ENCODE peak calls at places on chromosomes 16 and 17, in six cellular contexts. One of them, this sample, is unnamed.

GRCh38 chr17:12789075-12789975 is at the start of gene ARHGAP44:
- DNase-seq in cardiac fibroblast: peak
- DNase-seq in KG1: peak
- DNase-seq in activated naive CD4-positive, alpha-beta T cell treated with anti-CD3 and anti-CD28 coated beads, Interleukin-2, amount 10 ng/mL, durations not matched to agents 7 days and 5 days: peak
- DNase-seq in stimulated activated CD8-positive, alpha-beta memory T cell treated with anti-CD3 and anti-CD28 coated beads, Interleukin-15, amount 100 ng/mL, for 24 hours: no peak
- DNase-seq in effector CD4-positive, alpha-beta T cell: no peak
- DNase-seq in this sample: no peak

GRCh38 chr17:18225562-18226283 is at the start of gene LLGL1:
- DNase-seq in cardiac fibroblast: peak
- DNase-seq in KG1: no peak
- DNase-seq in stimulated activated CD8-positive, alpha-beta memory T cell treated with anti-CD3 and anti-CD28 coated beads, Interleukin-15, amount 100 ng/mL, for 24 hours: no peak
- DNase-seq in activated naive CD4-positive, alpha-beta T cell treated with anti-CD3 and anti-CD28 coated beads, Interleukin-2, amount 10 ng/mL, durations not matched to agents 7 days and 5 days: no peak
- DNase-seq in effector CD4-positive, alpha-beta T cell: no peak
- DNase-seq in this sample: peak

GRCh38 chr17:28381141-28381825 is 9.8 kb downstream of the SARM1 start:
- DNase-seq in effector CD4-positive, alpha-beta T cell: no peak
- DNase-seq in activated naive CD4-positive, alpha-beta T cell treated with anti-CD3 and anti-CD28 coated beads, Interleukin-2, amount 10 ng/mL, durations not matched to agents 7 days and 5 days: peak
- DNase-seq in stimulated activated CD8-positive, alpha-beta memory T cell treated with anti-CD3 and anti-CD28 coated beads, Interleukin-15, amount 100 ng/mL, for 24 hours: no peak
- DNase-seq in KG1: no peak
- DNase-seq in cardiac fibroblast: no peak
- DNase-seq in this sample: no peak

GRCh38 chr17:38710603-38710962 is 5.5 kb downstream of the MLLT6 start:
- DNase-seq in activated naive CD4-positive, alpha-beta T cell treated with anti-CD3 and anti-CD28 coated beads, Interleukin-2, amount 10 ng/mL, durations not matched to agents 7 days and 5 days: no peak
- DNase-seq in stimulated activated CD8-positive, alpha-beta memory T cell treated with anti-CD3 and anti-CD28 coated beads, Interleukin-15, amount 100 ng/mL, for 24 hours: no peak
- DNase-seq in KG1: no peak
- DNase-seq in effector CD4-positive, alpha-beta T cell: no peak
- DNase-seq in cardiac fibroblast: no peak
- DNase-seq in this sample: no peak

GRCh38 chr17:78414178-78415162 is 36.0 kb downstream of the PGS1 start:
- DNase-seq in cardiac fibroblast: no peak
- DNase-seq in effector CD4-positive, alpha-beta T cell: peak
- DNase-seq in KG1: no peak
- DNase-seq in activated naive CD4-positive, alpha-beta T cell treated with anti-CD3 and anti-CD28 coated beads, Interleukin-2, amount 10 ng/mL, durations not matched to agents 7 days and 5 days: peak
- DNase-seq in stimulated activated CD8-positive, alpha-beta memory T cell treated with anti-CD3 and anti-CD28 coated beads, Interleukin-15, amount 100 ng/mL, for 24 hours: no peak
- DNase-seq in this sample: peak

GRCh38 chr17:61619493-61619892 is 28.5 kb upstream of the NACA2 start:
- DNase-seq in activated naive CD4-positive, alpha-beta T cell treated with anti-CD3 and anti-CD28 coated beads, Interleukin-2, amount 10 ng/mL, durations not matched to agents 7 days and 5 days: no peak
- DNase-seq in cardiac fibroblast: no peak
- DNase-seq in effector CD4-positive, alpha-beta T cell: no peak
- DNase-seq in KG1: no peak
- DNase-seq in stimulated activated CD8-positive, alpha-beta memory T cell treated with anti-CD3 and anti-CD28 coated beads, Interleukin-15, amount 100 ng/mL, for 24 hours: no peak
- DNase-seq in this sample: no peak

GRCh38 chr17:43316522-43317142 is 82.2 kb upstream of the ARL4D start:
- DNase-seq in KG1: no peak
- DNase-seq in cardiac fibroblast: no peak
- DNase-seq in stimulated activated CD8-positive, alpha-beta memory T cell treated with anti-CD3 and anti-CD28 coated beads, Interleukin-15, amount 100 ng/mL, for 24 hours: no peak
- DNase-seq in activated naive CD4-positive, alpha-beta T cell treated with anti-CD3 and anti-CD28 coated beads, Interleukin-2, amount 10 ng/mL, durations not matched to agents 7 days and 5 days: peak
- DNase-seq in effector CD4-positive, alpha-beta T cell: no peak
- DNase-seq in this sample: peak

GRCh38 chr16:4244254-4244812 is 2.5 kb upstream of the SRL start:
- DNase-seq in effector CD4-positive, alpha-beta T cell: no peak
- DNase-seq in KG1: no peak
- DNase-seq in activated naive CD4-positive, alpha-beta T cell treated with anti-CD3 and anti-CD28 coated beads, Interleukin-2, amount 10 ng/mL, durations not matched to agents 7 days and 5 days: no peak
- DNase-seq in stimulated activated CD8-positive, alpha-beta memory T cell treated with anti-CD3 and anti-CD28 coated beads, Interleukin-15, amount 100 ng/mL, for 24 hours: no peak
- DNase-seq in cardiac fibroblast: peak
- DNase-seq in this sample: no peak

GRCh38 chr17:8362651-8363332 is 13.7 kb downstream of the KRABD2 start:
- DNase-seq in stimulated activated CD8-positive, alpha-beta memory T cell treated with anti-CD3 and anti-CD28 coated beads, Interleukin-15, amount 100 ng/mL, for 24 hours: no peak
- DNase-seq in effector CD4-positive, alpha-beta T cell: no peak
- DNase-seq in KG1: no peak
- DNase-seq in cardiac fibroblast: no peak
- DNase-seq in activated naive CD4-positive, alpha-beta T cell treated with anti-CD3 and anti-CD28 coated beads, Interleukin-2, amount 10 ng/mL, durations not matched to agents 7 days and 5 days: no peak
- DNase-seq in this sample: no peak

GRCh38 chr17:2020721-2021120 is 4.4 kb downstream of the RTN4RL1 start:
- DNase-seq in activated naive CD4-positive, alpha-beta T cell treated with anti-CD3 and anti-CD28 coated beads, Interleukin-2, amount 10 ng/mL, durations not matched to agents 7 days and 5 days: no peak
- DNase-seq in KG1: no peak
- DNase-seq in cardiac fibroblast: no peak
- DNase-seq in stimulated activated CD8-positive, alpha-beta memory T cell treated with anti-CD3 and anti-CD28 coated beads, Interleukin-15, amount 100 ng/mL, for 24 hours: no peak
- DNase-seq in effector CD4-positive, alpha-beta T cell: no peak
- DNase-seq in this sample: no peak

GRCh38 chr17:79612468-79613194 is 1.8 kb upstream of the RBFOX3 start:
- DNase-seq in KG1: no peak
- DNase-seq in stimulated activated CD8-positive, alpha-beta memory T cell treated with anti-CD3 and anti-CD28 coated beads, Interleukin-15, amount 100 ng/mL, for 24 hours: peak
- DNase-seq in cardiac fibroblast: peak
- DNase-seq in activated naive CD4-positive, alpha-beta T cell treated with anti-CD3 and anti-CD28 coated beads, Interleukin-2, amount 10 ng/mL, durations not matched to agents 7 days and 5 days: peak
- DNase-seq in effector CD4-positive, alpha-beta T cell: peak
- DNase-seq in this sample: no peak

GRCh38 chr16:87930456-87930855 is 5.9 kb downstream of the CA5A start:
- DNase-seq in activated naive CD4-positive, alpha-beta T cell treated with anti-CD3 and anti-CD28 coated beads, Interleukin-2, amount 10 ng/mL, durations not matched to agents 7 days and 5 days: no peak
- DNase-seq in stimulated activated CD8-positive, alpha-beta memory T cell treated with anti-CD3 and anti-CD28 coated beads, Interleukin-15, amount 100 ng/mL, for 24 hours: no peak
- DNase-seq in KG1: no peak
- DNase-seq in cardiac fibroblast: peak
- DNase-seq in effector CD4-positive, alpha-beta T cell: no peak
- DNase-seq in this sample: no peak

GRCh38 chr17:18182190-18182977 is 1.2 kb upstream of the ALKBH5 start:
- DNase-seq in KG1: no peak
- DNase-seq in stimulated activated CD8-positive, alpha-beta memory T cell treated with anti-CD3 and anti-CD28 coated beads, Interleukin-15, amount 100 ng/mL, for 24 hours: no peak
- DNase-seq in cardiac fibroblast: peak
- DNase-seq in activated naive CD4-positive, alpha-beta T cell treated with anti-CD3 and anti-CD28 coated beads, Interleukin-2, amount 10 ng/mL, durations not matched to agents 7 days and 5 days: peak
- DNase-seq in effector CD4-positive, alpha-beta T cell: peak
- DNase-seq in this sample: no peak

GRCh38 chr16:1884155-1884760 is 12.3 kb upstream of the MEIOB start:
- DNase-seq in effector CD4-positive, alpha-beta T cell: no peak
- DNase-seq in stimulated activated CD8-positive, alpha-beta memory T cell treated with anti-CD3 and anti-CD28 coated beads, Interleukin-15, amount 100 ng/mL, for 24 hours: no peak
- DNase-seq in KG1: no peak
- DNase-seq in cardiac fibroblast: peak
- DNase-seq in activated naive CD4-positive, alpha-beta T cell treated with anti-CD3 and anti-CD28 coated beads, Interleukin-2, amount 10 ng/mL, durations not matched to agents 7 days and 5 days: peak
- DNase-seq in this sample: no peak

GRCh38 chr16:21194771-21195301 is 16.5 kb downstream of the ZP2 start:
- DNase-seq in stimulated activated CD8-positive, alpha-beta memory T cell treated with anti-CD3 and anti-CD28 coated beads, Interleukin-15, amount 100 ng/mL, for 24 hours: no peak
- DNase-seq in activated naive CD4-positive, alpha-beta T cell treated with anti-CD3 and anti-CD28 coated beads, Interleukin-2, amount 10 ng/mL, durations not matched to agents 7 days and 5 days: no peak
- DNase-seq in KG1: no peak
- DNase-seq in cardiac fibroblast: peak
- DNase-seq in effector CD4-positive, alpha-beta T cell: no peak
- DNase-seq in this sample: no peak

GRCh38 chr16:117381-118365 is 20.8 kb downstream of the NPRL3 start:
- DNase-seq in stimulated activated CD8-positive, alpha-beta memory T cell treated with anti-CD3 and anti-CD28 coated beads, Interleukin-15, amount 100 ng/mL, for 24 hours: peak
- DNase-seq in effector CD4-positive, alpha-beta T cell: peak
- DNase-seq in cardiac fibroblast: peak
- DNase-seq in activated naive CD4-positive, alpha-beta T cell treated with anti-CD3 and anti-CD28 coated beads, Interleukin-2, amount 10 ng/mL, durations not matched to agents 7 days and 5 days: peak
- DNase-seq in KG1: peak
- DNase-seq in this sample: peak

GRCh38 chr17:31745964-31746650 is 112.9 kb downstream of the COPRS start:
- DNase-seq in effector CD4-positive, alpha-beta T cell: no peak
- DNase-seq in KG1: no peak
- DNase-seq in cardiac fibroblast: no peak
- DNase-seq in stimulated activated CD8-positive, alpha-beta memory T cell treated with anti-CD3 and anti-CD28 coated beads, Interleukin-15, amount 100 ng/mL, for 24 hours: no peak
- DNase-seq in activated naive CD4-positive, alpha-beta T cell treated with anti-CD3 and anti-CD28 coated beads, Interleukin-2, amount 10 ng/mL, durations not matched to agents 7 days and 5 days: no peak
- DNase-seq in this sample: no peak

GRCh38 chr16:19289805-19290490 is 4.4 kb downstream of the CLEC19A start:
- DNase-seq in stimulated activated CD8-positive, alpha-beta memory T cell treated with anti-CD3 and anti-CD28 coated beads, Interleukin-15, amount 100 ng/mL, for 24 hours: no peak
- DNase-seq in cardiac fibroblast: no peak
- DNase-seq in activated naive CD4-positive, alpha-beta T cell treated with anti-CD3 and anti-CD28 coated beads, Interleukin-2, amount 10 ng/mL, durations not matched to agents 7 days and 5 days: no peak
- DNase-seq in KG1: no peak
- DNase-seq in effector CD4-positive, alpha-beta T cell: no peak
- DNase-seq in this sample: no peak

GRCh38 chr16:79182618-79183017 is 417.9 kb downstream of the MAF start:
- DNase-seq in stimulated activated CD8-positive, alpha-beta memory T cell treated with anti-CD3 and anti-CD28 coated beads, Interleukin-15, amount 100 ng/mL, for 24 hours: no peak
- DNase-seq in effector CD4-positive, alpha-beta T cell: no peak
- DNase-seq in KG1: no peak
- DNase-seq in cardiac fibroblast: peak
- DNase-seq in activated naive CD4-positive, alpha-beta T cell treated with anti-CD3 and anti-CD28 coated beads, Interleukin-2, amount 10 ng/mL, durations not matched to agents 7 days and 5 days: no peak
- DNase-seq in this sample: no peak

GRCh38 chr17:49952209-49952911 is 16.6 kb upstream of the DLX4 start:
- DNase-seq in stimulated activated CD8-positive, alpha-beta memory T cell treated with anti-CD3 and anti-CD28 coated beads, Interleukin-15, amount 100 ng/mL, for 24 hours: peak
- DNase-seq in effector CD4-positive, alpha-beta T cell: peak
- DNase-seq in KG1: peak
- DNase-seq in activated naive CD4-positive, alpha-beta T cell treated with anti-CD3 and anti-CD28 coated beads, Interleukin-2, amount 10 ng/mL, durations not matched to agents 7 days and 5 days: peak
- DNase-seq in cardiac fibroblast: peak
- DNase-seq in this sample: peak